ENCODE peak calls at places on chromosome 7, in six cellular contexts. A, W, P, S, T and H are unnamed samples. For H3K4me1, the result is how much of the 10 kb centered on the place peaks cover.

GRCh38 chr7:112882022-112882421 is 91.8 kb upstream of the TMEM168 start:
- DNase-seq in W (no peak), T (no peak), S (no peak), A (no peak), P (peak), H (peak)

GRCh38 chr7:28958235-28958945 is at the start of gene TRIL:
- DNase-seq in A (no peak), S (peak), T (peak), W (peak), P (peak), H (peak)

GRCh38 chr7:100372256-100372655 is 1.0 kb upstream of the PILRA start:
- DNase-seq in T (no peak), W (no peak), A (no peak), S (peak), P (peak), H (peak)

GRCh38 chr7:101743995-101744360 is 73.4 kb upstream of the CUX1 start:
- DNase-seq in S (no peak), W (no peak), P (no peak), A (no peak), T (no peak), H (no peak)

GRCh38 chr7:11951909-11952308 is 119.9 kb upstream of the THSD7A start:
- DNase-seq in W (no peak), A (no peak), P (no peak), T (no peak), S (no peak), H (no peak)

GRCh38 chr7:153934048-153934447 is 118.2 kb upstream of the DPP6 start:
- DNase-seq in S (no peak), T (no peak), W (no peak), A (no peak), P (no peak), H (no peak)

GRCh38 chr7:39969431-39969830 is 19.4 kb downstream of the CDK13 start:
- DNase-seq in S (peak), W (no peak), A (no peak), T (no peak), P (no peak), H (no peak)

GRCh38 chr7:50502001-50502684 is 52.0 kb upstream of the FIGNL1 start:
- DNase-seq in S (peak), W (peak), T (no peak), P (peak), A (no peak), H (peak)

GRCh38 chr7:158353606-158354570 is 233.7 kb downstream of the PTPRN2 start:
- DNase-seq in T (no peak), P (peak), W (no peak), S (peak), A (peak), H (no peak)

GRCh38 chr7:135512135-135512887 is 2.4 kb upstream of the CNOT4 start:
- DNase-seq in A (peak), T (no peak), P (no peak), W (no peak), S (peak), H (no peak)

GRCh38 chr7:127755965-127756364 is 104.0 kb downstream of the SND1 start:
- DNase-seq in S (no peak), T (no peak), P (no peak), A (no peak), W (no peak), H (no peak)

GRCh38 chr7:27091125-27091524 is 4.7 kb downstream of the HOXA1 start:
- DNase-seq in W (no peak), T (no peak), P (no peak), A (no peak), S (no peak), H (no peak)

GRCh38 chr7:131762753-131763152 is 206.3 kb upstream of the PODXL start:
- DNase-seq in S (no peak), W (no peak), A (no peak), P (no peak), T (no peak), H (no peak)

GRCh38 chr7:22864855-22865606 is 42.4 kb upstream of the TOMM7 start:
- DNase-seq in S (no peak), W (no peak), A (no peak), T (no peak), P (no peak), H (no peak)

GRCh38 chr7:106812027-106812643 is 52.9 kb upstream of the PIK3CG start:
- DNase-seq in W (no peak), S (peak), A (no peak), P (no peak), T (no peak), H (peak)

GRCh38 chr7:128266891-128267839 is 26.1 kb downstream of the LEP start:
- DNase-seq in P (peak), S (peak), T (peak), W (peak), A (peak), H (peak)

GRCh38 chr7:40640566-40640965 is 505.8 kb downstream of the SUGCT start:
- DNase-seq in A (no peak), W (no peak), S (no peak), T (no peak), P (no peak), H (no peak)

GRCh38 chr7:133699390-133699789 is 427.8 kb upstream of the LRGUK start:
- DNase-seq in W (no peak), A (no peak), P (no peak), S (no peak), T (no peak), H (no peak)

GRCh38 chr7:88279323-88279722 is 27.4 kb downstream of the STEAP4 start:
- DNase-seq in P (no peak), A (no peak), T (no peak), S (no peak), W (no peak), H (no peak)

GRCh38 chr7:5296627-5297226 is 14.0 kb downstream of the SLC29A4 start:
- DNase-seq in W (no peak), S (peak), T (no peak), P (no peak), A (no peak), H (no peak)

GRCh38 chr7:27593226-27593625 is 69.5 kb downstream of the HIBADH start:
- DNase-seq in W (no peak), S (peak), T (no peak), A (no peak), P (no peak), H (no peak)

GRCh38 chr7:100211342-100211780 is 8.4 kb upstream of the PVRIG start:
- DNase-seq in A (no peak), P (no peak), W (no peak), T (no peak), S (no peak), H (no peak)

GRCh38 chr7:68441610-68442009 is 1156.7 kb upstream of the AUTS2 start:
- DNase-seq in A (no peak), W (no peak), S (no peak), P (no peak), T (no peak), H (no peak)

GRCh38 chr7:85103352-85103751 is 83.5 kb downstream of the SEMA3D start:
- DNase-seq in P (no peak), T (no peak), A (no peak), S (peak), W (no peak), H (peak)

GRCh38 chr7:120276720-120277119 is 3.7 kb downstream of the KCND2 start:
- DNase-seq in T (no peak), A (no peak), S (no peak), W (no peak), P (no peak), H (no peak)

GRCh38 chr7:101687791-101688182 is 58.7 kb upstream of the MYL10 start:
- DNase-seq in S (no peak), W (no peak), T (no peak), P (no peak), A (no peak), H (no peak)

GRCh38 chr7:157352506-157352905 is 15.7 kb downstream of the DNAJB6 start:
- DNase-seq in P (no peak), S (no peak), A (no peak), W (no peak), T (no peak), H (no peak)

GRCh38 chr7:158771-159170 is 33.6 kb upstream of the FAM20C start:
- DNase-seq in S (no peak), W (no peak), A (no peak), T (no peak), P (peak), H (peak)

GRCh38 chr7:50216626-50217025 is 87.9 kb upstream of the IKZF1 start:
- DNase-seq in W (no peak), T (no peak), P (no peak), A (no peak), S (no peak), H (no peak)

GRCh38 chr7:952548-953441 is 1.7 kb downstream of the ADAP1 start:
- DNase-seq in A (no peak), T (no peak), S (no peak), P (peak), W (no peak), H (no peak)

GRCh38 chr7:56079450-56080185 is 13.1 kb downstream of the PHKG1 start:
- DNase-seq in P (peak), W (peak), A (no peak), T (peak), S (peak), H (peak)

GRCh38 chr7:918441-919113 is 35.9 kb downstream of the ADAP1 start:
- DNase-seq in P (peak), A (no peak), S (no peak), T (no peak), W (peak), H (peak)

DNA sequence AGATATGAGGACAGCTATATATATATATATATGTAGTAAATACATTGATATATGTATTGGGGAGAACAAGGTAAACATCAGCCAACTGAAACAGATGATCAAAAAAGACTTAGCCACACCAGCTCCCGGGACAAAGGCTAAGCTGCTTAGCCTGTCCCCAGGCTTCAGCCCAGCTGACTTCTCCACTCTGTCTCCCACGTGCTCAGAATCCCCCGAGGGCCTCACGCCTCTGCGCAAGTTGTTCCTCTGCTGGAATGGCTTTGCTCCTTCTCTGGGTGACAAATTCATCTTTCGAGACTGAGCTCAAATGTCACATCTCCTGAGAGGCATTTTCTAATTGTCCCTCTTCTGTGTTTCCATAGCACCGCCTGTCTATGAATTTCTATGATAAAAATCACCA is 8.6 kb upstream of the INSIG1 start:
- DNase-seq in T (no peak), A (no peak), W (no peak), S (no peak), P (no peak), H (no peak)
- H3K4me1 ChIP-seq in T (under half), A (under half), W (under half), S (under half), P (under half), H (under half)

DNA sequence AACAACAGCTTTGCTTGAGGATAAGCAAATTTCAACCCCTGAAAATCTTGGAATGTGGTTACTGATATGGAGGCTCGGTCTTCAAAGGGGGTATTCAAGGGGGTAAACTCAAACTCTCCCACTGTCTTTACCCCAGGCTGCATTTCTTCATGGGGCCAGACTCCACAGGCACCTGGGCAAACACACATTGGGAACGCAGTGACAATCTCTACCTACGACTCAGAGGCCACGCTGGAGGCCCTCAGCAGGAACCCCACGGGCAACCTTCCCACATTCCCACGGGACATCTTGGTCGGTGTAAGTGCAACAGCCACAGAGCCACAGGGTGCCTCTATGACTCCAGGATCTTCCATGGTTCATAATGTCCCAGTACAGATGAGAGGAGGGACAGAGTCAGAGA is 2.2 kb upstream of the INSIG1 start:
- DNase-seq in S (no peak), A (no peak), W (no peak), T (no peak), P (no peak), H (no peak)
- H3K4me1 ChIP-seq in S (under half), A (under half), W (under half), T (under half), P (under half), H (under half)

GRCh38 chr7:47573758-47574472 is 8.0 kb downstream of the TNS3 start:
- DNase-seq in S (peak), P (no peak), W (no peak), T (peak), A (peak), H (no peak)

GRCh38 chr7:47571355-47572100 is 10.4 kb downstream of the TNS3 start:
- DNase-seq in A (peak), T (peak), S (peak), W (peak), P (peak), H (peak)

GRCh38 chr7:47574473-47575328 is 7.2 kb downstream of the TNS3 start:
- DNase-seq in S (peak), W (no peak), P (no peak), A (no peak), T (peak), H (no peak)

GRCh38 chr7:47572101-47572460 is 9.8 kb downstream of the TNS3 start:
- DNase-seq in A (no peak), T (no peak), S (peak), P (no peak), W (no peak), H (no peak)

DNA sequence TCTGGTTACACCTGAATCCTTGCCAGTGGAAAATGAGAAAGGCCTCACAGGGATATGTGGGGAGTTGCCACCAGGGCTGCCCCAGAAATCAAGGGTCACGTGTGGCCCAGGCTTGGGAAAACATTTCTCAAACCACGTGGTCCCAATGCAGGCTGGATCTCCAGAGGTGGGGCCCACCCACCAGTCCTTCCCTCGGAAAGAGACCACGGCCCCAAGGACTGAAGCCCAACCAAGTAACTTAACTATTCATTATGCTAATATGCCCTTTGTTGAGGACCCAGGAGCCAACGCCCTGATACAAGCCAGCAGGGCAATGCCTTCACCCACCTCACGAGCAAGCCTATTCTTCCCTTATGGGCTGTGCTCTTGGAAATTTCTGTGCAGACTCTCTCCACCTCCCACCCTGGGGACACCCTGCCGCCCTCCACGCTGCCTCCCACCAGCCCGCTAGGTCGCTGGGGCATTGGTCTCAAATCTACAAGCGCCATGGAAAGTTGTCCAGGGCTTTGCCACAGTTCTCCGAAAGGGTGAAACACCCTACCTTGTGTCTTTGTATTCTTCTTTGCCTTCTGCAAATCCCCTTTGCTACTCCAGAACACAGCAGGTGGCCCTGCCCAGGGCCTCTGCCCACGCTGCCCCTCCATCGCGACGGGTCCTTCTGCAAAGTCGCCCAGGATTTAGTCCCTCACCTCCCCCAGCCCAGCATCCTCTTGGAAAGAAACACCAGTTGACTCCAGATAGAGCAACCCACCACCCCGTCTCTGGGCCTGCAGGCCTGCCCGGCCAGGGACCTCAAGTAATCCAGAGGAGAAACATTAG is 8.8 kb downstream of the TNS3 start:
- DNase-seq in W (no peak), A (no peak), S (no peak), P (no peak), T (peak), H (no peak)
- H3K4me1 ChIP-seq in W (under half), A (half or more), S (half or more), P (half or more), T (half or more), H (under half)

GRCh38 chr7:2315787-2316186 is 1.5 kb upstream of the SNX8 start:
- DNase-seq in W (no peak), S (no peak), P (no peak), A (no peak), T (no peak), H (no peak)
- H3K4me1 ChIP-seq in W (under half), S (under half), P (under half), A (under half), T (under half), H (under half)

GRCh38 chr7:45001826-45002225 is 1.8 kb downstream of the CCM2 start:
- DNase-seq in T (no peak), A (no peak), P (peak), W (no peak), S (no peak), H (no peak)
- H3K4me1 ChIP-seq in T (under half), A (under half), P (under half), W (under half), S (under half), H (under half)

DNA sequence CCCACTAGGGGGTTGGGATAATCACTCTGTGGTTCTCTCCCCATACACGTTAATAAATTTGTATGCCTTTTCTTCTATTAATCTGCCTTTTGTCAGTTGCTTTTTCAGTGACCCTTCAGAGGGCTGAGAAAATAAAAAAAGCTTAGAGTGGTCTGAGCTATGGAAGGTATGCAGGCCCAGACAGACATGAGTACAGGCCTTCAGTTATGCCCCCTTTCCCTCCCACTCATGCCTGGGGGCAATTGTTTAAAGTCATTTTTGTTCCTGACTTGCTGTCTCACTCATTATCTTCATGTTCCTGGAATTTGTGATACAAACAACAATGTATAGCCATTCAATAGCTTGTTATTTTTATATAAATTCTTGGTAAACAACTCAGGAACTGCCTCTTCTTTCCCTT is 170.8 kb downstream of the AKR1D1 start:
- DNase-seq in S (no peak), W (no peak), P (no peak), A (no peak), T (no peak), H (no peak)
- H3K4me1 ChIP-seq in S (under half), W (under half), P (under half), A (under half), T (under half), H (under half)

GRCh38 chr7:43137811-43138210 is 25.4 kb downstream of the HECW1 start:
- DNase-seq in P (no peak), S (peak), T (no peak), W (no peak), A (no peak), H (no peak)
- H3K4me1 ChIP-seq in P (under half), S (under half), T (under half), W (under half), A (under half), H (under half)